ENCODE peak calls at places on chromosomes 16 and 17, in six cellular contexts. J is activated CD4-positive, alpha-beta T cell treated with anti-CD3 and anti-CD28 coated beads, Interleukin-2, amount 10 ng/mL, durations not matched to agents 7 days and 5 days; F is body of pancreas; K is GM04504; B is germinal center; Y is NCI-H1105. C is an unnamed sample.
A peak's percentile ranks its signal among the peaks of the same experiment; 100 is the strongest.

GRCh38 chr17:35733366-35733765 is 1.9 kb downstream of the RASL10B start:
- DNase-seq in J (no peak), F (no peak), K (no peak), B (no peak), Y (no peak), C (no peak)

GRCh38 chr16:4689091-4689671 is 4.2 kb upstream of the NUDT16L1 start:
- DNase-seq in J (no peak), F (no peak), K (no peak), B (no peak), Y (no peak), C (no peak)

GRCh38 chr16:50940275-50940854 is 198.5 kb downstream of the CYLD start:
- DNase-seq in J (no peak), F (peak; percentile 74), K (no peak), B (no peak), Y (peak; percentile 73), C (no peak)

GRCh38 chr17:67076290-67076689 is 31.9 kb downstream of the CACNG1 start:
- DNase-seq in J (no peak), F (peak; percentile 73), K (no peak), B (no peak), Y (no peak), C (no peak)

GRCh38 chr17:43701318-43701743 is 39.6 kb upstream of the MEOX1 start:
- DNase-seq in J (peak; percentile 28), F (peak; percentile 13), K (no peak), B (no peak), Y (no peak), C (peak; percentile 45)

GRCh38 chr16:46911038-46911437 is 26.9 kb downstream of the GPT2 start:
- DNase-seq in J (no peak), F (no peak), K (no peak), B (peak; percentile 63), Y (no peak), C (peak; percentile 34)

GRCh38 chr17:72715906-72716572 is 376.4 kb downstream of the SLC39A11 start:
- DNase-seq in J (no peak), F (peak; percentile 55), K (peak; percentile 95), B (no peak), Y (no peak), C (no peak)

GRCh38 chr16:53053967-53054669 is 673 bp upstream of the CHD9 start:
- DNase-seq in J (peak; percentile 13), F (peak; percentile 40), K (no peak), B (peak; percentile 27), Y (no peak), C (no peak)

GRCh38 chr16:82368041-82368440 is 198.0 kb upstream of the MPHOSPH6 start:
- DNase-seq in J (no peak), F (peak; percentile 47), K (peak; percentile 4), B (no peak), Y (no peak), C (no peak)

GRCh38 chr16:22193134-22193411 is 13.0 kb upstream of the EEF2K start:
- DNase-seq in J (no peak), F (no peak), K (no peak), B (no peak), Y (no peak), C (no peak)

GRCh38 chr17:30341703-30342102 is 7.8 kb upstream of the TMIGD1 start:
- DNase-seq in J (no peak), F (no peak), K (no peak), B (no peak), Y (no peak), C (no peak)

GRCh38 chr17:34303606-34304005 is 15.6 kb upstream of the CCL8 start:
- DNase-seq in J (no peak), F (no peak), K (no peak), B (no peak), Y (no peak), C (no peak)

GRCh38 chr17:73645050-73645871 is 1.0 kb upstream of the SDK2 start:
- DNase-seq in J (peak; percentile 15), F (no peak), K (no peak), B (peak; percentile 38), Y (peak; percentile 74), C (no peak)

GRCh38 chr17:62058611-62059010 is 6.5 kb downstream of the MED13 start:
- DNase-seq in J (no peak), F (no peak), K (no peak), B (no peak), Y (no peak), C (no peak)

GRCh38 chr17:75872434-75873351 is 5.7 kb downstream of the TRIM47 start:
- DNase-seq in J (peak; percentile 88), F (peak; percentile 69), K (peak; percentile 53), B (no peak), Y (no peak), C (no peak)

GRCh38 chr17:61361084-61361483 is 38.6 kb upstream of the TBX2 start:
- DNase-seq in J (no peak), F (no peak), K (peak; percentile 55), B (no peak), Y (no peak), C (no peak)

GRCh38 chr17:36933174-36934143 is 3.8 kb upstream of the LHX1 start:
- DNase-seq in J (no peak), F (no peak), K (no peak), B (no peak), Y (no peak), C (no peak)

GRCh38 chr16:87384162-87384999 is 805 bp upstream of the FBXO31 start:
- DNase-seq in J (no peak), F (no peak), K (no peak), B (no peak), Y (no peak), C (no peak)

GRCh38 chr17:38508570-38508950 is 80.3 kb downstream of the ARHGAP23 start:
- DNase-seq in J (no peak), F (no peak), K (no peak), B (no peak), Y (no peak), C (no peak)

GRCh38 chr16:3122926-3123570 is 10.7 kb downstream of the ZNF205 start:
- DNase-seq in J (no peak), F (no peak), K (no peak), B (no peak), Y (no peak), C (no peak)

GRCh38 chr16:86496929-86497381 is 13.4 kb upstream of the FOXF1 start:
- DNase-seq in J (no peak), F (no peak), K (no peak), B (no peak), Y (no peak), C (no peak)

GRCh38 chr16:86158688-86159360 is 259.9 kb downstream of the IRF8 start:
- DNase-seq in J (no peak), F (no peak), K (no peak), B (no peak), Y (no peak), C (no peak)

GRCh38 chr16:69273009-69273408 is 38.1 kb upstream of the VPS4A start:
- DNase-seq in J (no peak), F (no peak), K (no peak), B (no peak), Y (no peak), C (no peak)

GRCh38 chr16:4803479-4804243 is 1.2 kb upstream of the ROGDI start:
- DNase-seq in J (no peak), F (no peak), K (no peak), B (no peak), Y (no peak), C (no peak)

GRCh38 chr17:71084219-71084618 is 914.9 kb downstream of the KCNJ2 start:
- DNase-seq in J (no peak), F (peak; percentile 49), K (peak; percentile 15), B (no peak), Y (peak; percentile 11), C (no peak)

GRCh38 chr17:41944943-41945342 is 14.5 kb downstream of the ODAD4 start:
- DNase-seq in J (no peak), F (no peak), K (no peak), B (no peak), Y (no peak), C (no peak)

GRCh38 chr17:50055055-50055425 is 870 bp upstream of the ITGA3 start:
- DNase-seq in J (no peak), F (peak; percentile 93), K (no peak), B (peak; percentile 22), Y (peak; percentile 57), C (no peak)

GRCh38 chr16:66662445-66663194 is 33.9 kb downstream of the CMTM4 start:
- DNase-seq in J (no peak), F (no peak), K (no peak), B (no peak), Y (no peak), C (no peak)

GRCh38 chr17:10730956-10731879 is 1.4 kb upstream of the TMEM220 start:
- DNase-seq in J (no peak), F (no peak), K (no peak), B (no peak), Y (no peak), C (no peak)

GRCh38 chr16:1080801-1081733 is 8.5 kb downstream of the SSTR5 start:
- DNase-seq in J (no peak), F (no peak), K (no peak), B (no peak), Y (no peak), C (no peak)

GRCh38 chr16:20878682-20879147 is 21.4 kb downstream of the DCUN1D3 start:
- DNase-seq in J (no peak), F (no peak), K (no peak), B (no peak), Y (no peak), C (no peak)

GRCh38 chr16:55559233-55559632 is 7.3 kb upstream of the CAPNS2 start:
- DNase-seq in J (no peak), F (no peak), K (no peak), B (no peak), Y (no peak), C (no peak)

GRCh38 chr17:34222732-34223486 is 32.2 kb upstream of the CCL2 start:
- DNase-seq in J (no peak), F (no peak), K (no peak), B (no peak), Y (no peak), C (no peak)

GRCh38 chr16:28163699-28164584 is 47.8 kb downstream of the XPO6 start:
- DNase-seq in J (no peak), F (no peak), K (peak; percentile 44), B (no peak), Y (no peak), C (no peak)

GRCh38 chr16:49701867-49702494 is 153.9 kb downstream of the ZNF423 start:
- DNase-seq in J (no peak), F (peak; percentile 33), K (no peak), B (no peak), Y (no peak), C (no peak)

GRCh38 chr16:87864331-87864989 is 4.8 kb downstream of the SLC7A5 start:
- DNase-seq in J (no peak), F (no peak), K (no peak), B (no peak), Y (no peak), C (no peak)

C was measured in GM12878.